ENCODE peak calls at places on chromosomes 5 and 9, in ten cellular contexts. G, X, W, M, L, Y, D, V, N and Z are unnamed samples.

GRCh38 chr9:90774682-90775081 is 26.9 kb upstream of the SYK start:
- DNase-seq in G (no peak), X (no peak), W (no peak), M (no peak), L (no peak), Y (no peak), D (no peak), V (no peak), N (no peak), Z (peak)

GRCh38 chr5:130526708-130527107 is 622.4 kb downstream of the CHSY3 start:
- DNase-seq in G (peak), X (no peak), W (no peak), M (no peak), L (no peak), Y (no peak), D (peak), V (no peak), N (no peak), Z (no peak)

GRCh38 chr5:150142189-150142788 is 13.4 kb downstream of the PDGFRB start:
- DNase-seq in G (no peak), X (no peak), W (no peak), M (no peak), L (no peak), Y (no peak), D (no peak), V (no peak), N (no peak), Z (no peak)

GRCh38 chr5:83312672-83313071 is 158.9 kb upstream of the VCAN start:
- DNase-seq in G (no peak), X (no peak), W (no peak), M (no peak), L (no peak), Y (no peak), D (no peak), V (no peak), N (no peak), Z (no peak)

GRCh38 chr9:133873006-133873780 is 118.9 kb downstream of the VAV2 start:
- DNase-seq in G (no peak), X (no peak), W (no peak), M (no peak), L (no peak), Y (no peak), D (no peak), V (no peak), N (no peak), Z (no peak)

GRCh38 chr9:14214065-14214684 is 99.8 kb downstream of the NFIB start:
- DNase-seq in G (no peak), X (no peak), W (no peak), M (no peak), L (no peak), Y (no peak), D (no peak), V (no peak), N (no peak), Z (no peak)

GRCh38 chr9:125241863-125242739 is 958 bp upstream of the HSPA5 start:
- DNase-seq in G (peak), X (no peak), W (no peak), M (peak), L (peak), Y (peak), D (peak), V (no peak), N (no peak), Z (no peak)

GRCh38 chr9:82890401-82890800 is 172.5 kb downstream of the RASEF start:
- DNase-seq in G (no peak), X (no peak), W (no peak), M (no peak), L (no peak), Y (no peak), D (no peak), V (no peak), N (no peak), Z (no peak)

GRCh38 chr5:56405116-56405515 is 172.0 kb upstream of the ANKRD55 start:
- DNase-seq in G (no peak), X (no peak), W (no peak), M (no peak), L (no peak), Y (no peak), D (no peak), V (no peak), N (no peak), Z (peak)

GRCh38 chr5:132260714-132261615 is 3.5 kb downstream of the PDLIM4 start:
- DNase-seq in G (no peak), X (peak), W (peak), M (no peak), L (peak), Y (no peak), D (no peak), V (peak), N (no peak), Z (peak)

GRCh38 chr9:133405508-133406009 is 12.3 kb downstream of the REXO4 start:
- DNase-seq in G (no peak), X (no peak), W (no peak), M (no peak), L (no peak), Y (no peak), D (no peak), V (no peak), N (no peak), Z (no peak)

GRCh38 chr5:176818391-176819098 is 8.2 kb downstream of the UNC5A start:
- DNase-seq in G (peak), X (no peak), W (no peak), M (no peak), L (no peak), Y (no peak), D (no peak), V (peak), N (peak), Z (no peak)

GRCh38 chr5:148939676-148940075 is 113.3 kb downstream of the ADRB2 start:
- DNase-seq in G (peak), X (no peak), W (no peak), M (no peak), L (peak), Y (no peak), D (no peak), V (no peak), N (no peak), Z (no peak)

DNA sequence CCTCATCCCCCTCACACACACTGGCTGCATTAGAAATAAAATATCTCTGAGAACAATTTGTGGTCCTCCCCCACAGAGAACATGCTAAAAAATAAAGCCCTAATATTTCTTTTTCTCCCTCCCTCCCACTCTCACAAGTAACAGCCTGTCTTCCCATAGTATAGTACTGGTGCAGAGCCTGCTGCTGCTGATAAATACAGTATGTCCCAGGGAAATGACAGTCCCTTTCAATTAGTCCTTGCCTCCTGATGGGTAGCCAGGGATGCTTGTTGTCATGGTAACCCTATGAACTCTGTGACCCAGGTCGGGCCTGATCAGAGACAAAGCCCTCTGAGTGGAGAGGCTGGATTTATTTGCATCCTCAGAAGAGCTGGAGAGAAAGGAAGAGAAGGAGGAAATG is 261.0 kb downstream of the FAM114A2 start:
- DNase-seq in G (no peak), X (no peak), W (no peak), M (no peak), L (no peak), Y (no peak), D (no peak), V (no peak), N (peak), Z (no peak)
- H3K4me3 ChIP-seq in G (no peak), X (no peak), W (no peak), M (no peak), L (no peak), Y (no peak), D (no peak), V (no peak), N (no peak), Z (no peak)

GRCh38 chr9:121278535-121279169 is 10.7 kb downstream of the GSN start:
- DNase-seq in G (peak), X (peak), W (peak), M (peak), L (peak), Y (no peak), D (peak), V (no peak), N (peak), Z (peak)

GRCh38 chr9:121277026-121277425 is 9.1 kb downstream of the GSN start:
- DNase-seq in G (no peak), X (no peak), W (no peak), M (no peak), L (no peak), Y (no peak), D (no peak), V (no peak), N (no peak), Z (no peak)

GRCh38 chr9:121279841-121280388 is 12.0 kb downstream of the GSN start:
- DNase-seq in G (no peak), X (no peak), W (peak), M (no peak), L (no peak), Y (no peak), D (no peak), V (no peak), N (no peak), Z (no peak)

GRCh38 chr9:121275781-121276658 is 8.1 kb downstream of the GSN start:
- DNase-seq in G (no peak), X (no peak), W (no peak), M (no peak), L (peak), Y (no peak), D (no peak), V (no peak), N (no peak), Z (no peak)

DNA sequence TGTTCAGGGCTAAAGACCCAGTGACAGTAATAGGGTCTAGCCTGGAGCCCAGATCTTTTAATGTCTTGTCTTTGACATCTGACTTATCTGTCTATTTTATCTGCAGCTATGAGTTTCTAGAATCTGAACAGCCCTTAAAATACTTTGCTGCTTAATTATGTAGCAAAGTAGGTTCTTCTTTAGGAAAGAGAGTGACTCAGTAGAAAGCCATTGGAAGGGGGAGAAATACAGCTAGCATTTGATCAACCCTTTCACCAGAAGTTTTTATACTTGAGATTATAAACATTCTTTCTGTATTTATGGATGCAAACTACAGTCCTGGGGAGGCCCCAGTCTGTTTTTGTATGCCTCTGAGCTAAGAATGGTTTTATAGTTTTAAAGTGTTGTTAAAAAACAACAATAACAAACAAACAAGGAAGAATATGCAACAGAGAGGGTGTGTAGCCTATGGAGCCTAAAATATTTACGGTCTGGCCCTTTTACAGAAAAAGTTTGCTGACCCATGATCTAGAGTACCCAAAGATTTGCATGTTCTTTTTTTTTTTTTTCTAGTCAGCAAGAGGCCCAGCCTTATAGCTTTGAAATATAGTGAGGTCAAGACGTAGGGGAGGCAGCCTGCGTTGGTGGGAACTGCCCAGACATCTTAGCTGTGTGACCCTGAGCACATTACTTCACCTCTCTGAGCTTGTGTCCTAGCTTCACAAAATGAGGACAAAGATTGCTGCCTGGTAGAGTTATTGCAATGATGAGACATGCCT is 9.7 kb downstream of the GSN start:
- DNase-seq in G (no peak), X (no peak), W (no peak), M (no peak), L (peak), Y (no peak), D (no peak), V (no peak), N (no peak), Z (no peak)
- H3K4me3 ChIP-seq in G (no peak), X (peak), W (peak), M (no peak), L (peak), Y (no peak), D (no peak), V (no peak), N (no peak), Z (no peak)

GRCh38 chr5:34914671-34915138 is 599 bp downstream of the RAD1 start:
- DNase-seq in G (peak), X (no peak), W (no peak), M (peak), L (peak), Y (peak), D (peak), V (no peak), N (peak), Z (no peak)

GRCh38 chr5:34915856-34916192 is 313 bp downstream of the BRIX1 start:
- DNase-seq in G (no peak), X (no peak), W (no peak), M (no peak), L (no peak), Y (no peak), D (no peak), V (no peak), N (no peak), Z (peak)

GRCh38 chr5:34915139-34915855 is at the start of the genes BRIX1 and RAD1:
- DNase-seq in G (peak), X (peak), W (peak), M (peak), L (peak), Y (peak), D (peak), V (peak), N (peak), Z (peak)

GRCh38 chr5:34916518-34916917 is 1.0 kb downstream of the BRIX1 start:
- DNase-seq in G (no peak), X (no peak), W (no peak), M (no peak), L (no peak), Y (no peak), D (no peak), V (no peak), N (no peak), Z (no peak)

GRCh38 chr5:34913072-34913471 is 2.2 kb downstream of the RAD1 start:
- DNase-seq in G (no peak), X (peak), W (no peak), M (no peak), L (peak), Y (no peak), D (no peak), V (no peak), N (no peak), Z (no peak)
- H3K4me3 ChIP-seq in G (no peak), X (no peak), W (no peak), M (no peak), L (peak), Y (no peak), D (no peak), V (no peak), N (no peak), Z (no peak)

GRCh38 chr5:110726249-110727024 is at the start of gene TMEM232:
- DNase-seq in G (peak), X (no peak), W (peak), M (peak), L (peak), Y (peak), D (peak), V (peak), N (peak), Z (peak)

GRCh38 chr5:110727025-110727314 is 499 bp upstream of the TMEM232 start:
- DNase-seq in G (peak), X (no peak), W (no peak), M (no peak), L (no peak), Y (no peak), D (no peak), V (no peak), N (no peak), Z (no peak)
- H3K4me3 ChIP-seq in G (peak), X (peak), W (peak), M (no peak), L (peak), Y (peak), D (peak), V (peak), N (peak), Z (peak)